ENCODE peak calls at places on chromosomes 5 and 9, in four cellular contexts. X is hepatocyte, S is ovary, Y is cardiac muscle cell. R is an unnamed sample. For H3K4me1, the result is how much of the 10 kb centered on the place peaks cover.

GRCh38 chr5:16271851-16272250 is 92.3 kb upstream of the MARCHF11 start:
- DNase-seq in Y (no peak), X (no peak), S (no peak), R (no peak)

GRCh38 chr5:141514330-141515111 is 25.6 kb downstream of the PCDHGC5 start:
- DNase-seq in S (no peak), Y (no peak), X (no peak), R (no peak)

GRCh38 chr9:81671880-81672280 is 17.5 kb downstream of the TLE1 start:
- DNase-seq in Y (peak), S (peak), X (peak), R (no peak)

GRCh38 chr5:40679071-40679997 is at the start of gene PTGER4:
- DNase-seq in X (peak), Y (peak), S (peak), R (no peak)

GRCh38 chr9:28234899-28235277 is 661.6 kb upstream of the C9orf72 start:
- DNase-seq in S (no peak), Y (no peak), X (peak), R (peak)

GRCh38 chr9:122468735-122469134 is 9.0 kb downstream of the OR1J1 start:
- DNase-seq in Y (no peak), S (no peak), X (no peak), R (no peak)

GRCh38 chr9:83630938-83631457 is 8.1 kb downstream of the IDNK start:
- DNase-seq in X (no peak), Y (peak), S (no peak), R (peak)

GRCh38 chr5:123098767-123099513 is 9.9 kb downstream of the PRDM6 start:
- DNase-seq in X (peak), Y (no peak), S (peak), R (no peak)

GRCh38 chr9:129994947-129995346 is 48.0 kb downstream of the FNBP1 start:
- DNase-seq in S (no peak), X (no peak), Y (no peak), R (no peak)

GRCh38 chr5:73363911-73364730 is 84.5 kb downstream of the FOXD1 start:
- DNase-seq in Y (no peak), S (no peak), X (peak), R (no peak)

GRCh38 chr9:131629827-131630205 is 84.5 kb downstream of the PRRT1B start:
- DNase-seq in X (no peak), Y (no peak), S (no peak), R (no peak)

GRCh38 chr9:131965101-131965500 is 114.6 kb downstream of the MED27 start:
- DNase-seq in S (no peak), X (no peak), Y (peak), R (no peak)

GRCh38 chr5:130871346-130872086 is 293.5 kb downstream of the HINT1 start:
- DNase-seq in S (no peak), X (peak), Y (peak), R (peak)

GRCh38 chr5:173315495-173316352 is 12.5 kb downstream of the STC2 start:
- DNase-seq in S (peak), Y (peak), X (peak), R (no peak)

GRCh38 chr5:23675456-23675855 is 168.0 kb downstream of the PRDM9 start:
- DNase-seq in X (no peak), Y (no peak), S (no peak), R (no peak)

GRCh38 chr9:89223398-89223977 is 44.9 kb upstream of the SHC3 start:
- DNase-seq in Y (no peak), S (no peak), X (no peak), R (no peak)

GRCh38 chr5:62431735-62432617 is 19.4 kb downstream of the IPO11 start:
- DNase-seq in Y (no peak), S (no peak), X (no peak), R (no peak)

GRCh38 chr5:108437425-108437824 is 55.5 kb upstream of the FBXL17 start:
- DNase-seq in Y (no peak), X (peak), S (no peak), R (peak)

GRCh38 chr9:79023134-79023577 is 548.6 kb upstream of the TLE4 start:
- DNase-seq in S (no peak), Y (no peak), X (peak), R (no peak)

GRCh38 chr9:92610470-92611420 is 59.2 kb downstream of the IPPK start:
- DNase-seq in X (no peak), S (no peak), Y (no peak), R (no peak)

GRCh38 chr5:121366515-121366914 is 485.2 kb upstream of the FTMT start:
- DNase-seq in S (no peak), X (no peak), Y (no peak), R (no peak)

GRCh38 chr5:113450366-113451328 is 15.9 kb upstream of the TSSK1B start:
- DNase-seq in Y (no peak), S (no peak), X (no peak), R (no peak)

GRCh38 chr9:93945400-93946337 is 9.5 kb downstream of the BARX1 start:
- DNase-seq in Y (no peak), S (no peak), X (peak), R (no peak)

GRCh38 chr5:34735436-34736426 is 79.6 kb downstream of the RAI14 start:
- DNase-seq in X (no peak), Y (no peak), S (no peak), R (no peak)

GRCh38 chr9:4102078-4102477 is 197.8 kb downstream of the GLIS3 start:
- DNase-seq in X (no peak), S (no peak), Y (no peak), R (no peak)

GRCh38 chr5:109485030-109485429 is 75.3 kb upstream of the PJA2 start:
- DNase-seq in S (peak), Y (peak), X (peak), R (no peak)

GRCh38 chr9:97905228-97905627 is 17.1 kb downstream of the TRMO start:
- DNase-seq in S (no peak), X (no peak), Y (no peak), R (no peak)

GRCh38 chr5:129905467-129906176 is 1.4 kb downstream of the CHSY3 start:
- DNase-seq in S (no peak), Y (peak), X (peak), R (no peak)

GRCh38 chr9:106107716-106108115 is 413.4 kb downstream of the TMEM38B start:
- DNase-seq in S (no peak), X (no peak), Y (no peak), R (no peak)

GRCh38 chr9:9791621-9792020 is 821.2 kb downstream of the PTPRD start:
- DNase-seq in X (peak), Y (peak), S (no peak), R (no peak)

GRCh38 chr9:27365977-27366376 is 69.0 kb upstream of the EQTN start:
- DNase-seq in X (no peak), S (no peak), Y (no peak), R (no peak)

GRCh38 chr5:176611435-176611834 is 1.5 kb upstream of the GPRIN1 start:
- DNase-seq in X (peak), Y (peak), S (peak), R (peak)

GRCh38 chr9:70412678-70413426 is 1.6 kb downstream of the KLF9 start:
- DNase-seq in S (peak), Y (peak), X (peak), R (no peak)

GRCh38 chr9:70415476-70415875 is 1.0 kb upstream of the KLF9 start:
- DNase-seq in X (no peak), S (no peak), Y (no peak), R (no peak)

GRCh38 chr9:70413798-70414775 is at the start of gene KLF9:
- DNase-seq in S (peak), X (peak), Y (peak), R (no peak)

GRCh38 chr9:70413427-70413797 is 1.0 kb downstream of the KLF9 start:
- DNase-seq in S (no peak), Y (peak), X (peak), R (no peak)

GRCh38 chr9:70415041-70415440 is 584 bp upstream of the KLF9 start:
- DNase-seq in X (no peak), S (no peak), Y (no peak), R (no peak)
- H3K4me3 ChIP-seq in X (no peak), S (peak), Y (no peak), R (no peak)

GRCh38 chr5:148807845-148808244 is 18.6 kb upstream of the ADRB2 start:
- DNase-seq in Y (peak), S (no peak), X (peak), R (no peak)
- H3K4me1 ChIP-seq in Y (half or more), S (under half), X (under half), R (under half)

GRCh38 chr9:136361047-136361756 is 2.3 kb downstream of the DNLZ start:
- DNase-seq in X (no peak), Y (no peak), S (no peak), R (no peak)

GRCh38 chr9:136363106-136363605 is 388 bp downstream of the DNLZ start:
- DNase-seq in Y (peak), X (peak), S (peak), R (peak)

GRCh38 chr9:136361757-136362449 is 1.6 kb downstream of the DNLZ start:
- DNase-seq in S (no peak), Y (no peak), X (no peak), R (no peak)

GRCh38 chr9:136363606-136364368 is at the start of gene DNLZ:
- DNase-seq in X (peak), Y (peak), S (peak), R (peak)

GRCh38 chr9:136362450-136362784 is 1.1 kb downstream of the DNLZ start:
- DNase-seq in Y (no peak), S (no peak), X (no peak), R (no peak)
- H3K4me3 ChIP-seq in Y (no peak), S (no peak), X (no peak), R (no peak)

GRCh38 chr5:151056367-151057306 is 24.2 kb downstream of the TNIP1 start:
- DNase-seq in S (no peak), X (no peak), Y (no peak), R (no peak)
- H3K4me1 ChIP-seq in S (under half), X (under half), Y (under half), R (under half)

DNA sequence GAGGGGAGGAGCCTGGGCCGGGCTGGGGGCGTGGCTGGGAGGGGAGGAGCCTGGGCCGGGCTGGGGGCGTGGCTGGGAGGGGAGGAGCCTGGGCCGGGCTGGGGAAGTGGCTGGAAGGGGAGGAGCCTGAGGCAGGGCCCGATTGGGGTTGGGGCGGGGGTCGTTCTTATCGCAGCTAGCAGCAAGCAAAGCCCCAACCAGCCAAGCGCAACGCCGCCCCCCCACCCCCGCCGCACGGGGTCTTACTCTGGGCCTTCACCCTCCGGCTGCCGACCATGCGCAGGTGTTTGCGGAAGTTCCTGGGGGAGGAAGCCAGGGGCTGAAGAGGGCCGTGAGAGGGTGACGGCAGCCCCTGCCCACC is 5.0 kb downstream of the NSMF start:
- DNase-seq in Y (peak), X (no peak), S (peak), R (no peak)
- H3K4me3 ChIP-seq in Y (no peak), X (no peak), S (peak), R (peak)

GRCh38 chr5:77300457-77300856 is 90.0 kb downstream of the PDE8B start:
- DNase-seq in S (no peak), X (no peak), Y (no peak), R (no peak)
- H3K4me1 ChIP-seq in S (under half), X (under half), Y (under half), R (under half)